ENCODE peak calls at places on chromosomes 3 and 15, in four cellular contexts. Q is thoracic aorta, W is fibroblast of mammary gland, I is nephron progenitor cell. A is an unnamed sample.

GRCh38 chr15:74615313-74616019 is at the start of gene CLK3:
- DNase-seq in Q (peak), W (peak), I (peak), A (no peak)

GRCh38 chr15:30041868-30042267 is 40.9 kb upstream of the GOLGA8J start:
- DNase-seq in Q (no peak), W (no peak), I (no peak), A (no peak)

GRCh38 chr15:67824157-67824899 is 981 bp upstream of the SKOR1 start:
- DNase-seq in Q (no peak), W (no peak), I (no peak), A (no peak)

GRCh38 chr15:56249080-56249479 is 5.4 kb upstream of the RFX7 start:
- DNase-seq in Q (no peak), W (peak), I (no peak), A (no peak)

GRCh38 chr3:16090013-16090412 is 84.5 kb upstream of the GALNT15 start:
- DNase-seq in Q (peak), W (peak), I (no peak), A (no peak)

GRCh38 chr15:33908396-33908795 is 59.9 kb upstream of the CHRM5 start:
- DNase-seq in Q (no peak), W (peak), I (no peak), A (no peak)

GRCh38 chr3:65439641-65440040 is 599.1 kb downstream of the MAGI1 start:
- DNase-seq in Q (peak), W (peak), I (peak), A (no peak)

GRCh38 chr3:29577250-29577649 is 296.4 kb downstream of the RBMS3 start:
- DNase-seq in Q (no peak), W (no peak), I (no peak), A (no peak)

GRCh38 chr15:101426761-101427333 is 62.7 kb downstream of the PCSK6 start:
- DNase-seq in Q (no peak), W (no peak), I (no peak), A (no peak)

GRCh38 chr15:40843885-40844542 is at the start of gene SPINT1:
- DNase-seq in Q (no peak), W (no peak), I (peak), A (no peak)

GRCh38 chr3:82082796-82083195 is 321.4 kb upstream of the GBE1 start:
- DNase-seq in Q (no peak), W (no peak), I (no peak), A (no peak)

GRCh38 chr3:56269755-56270154 is 198.5 kb downstream of the ERC2 start:
- DNase-seq in Q (no peak), W (no peak), I (no peak), A (no peak)

GRCh38 chr3:127750226-127751031 is 71.9 kb downstream of the MGLL start:
- DNase-seq in Q (no peak), W (peak), I (no peak), A (no peak)

GRCh38 chr3:62375655-62376054 is 2.3 kb upstream of the FEZF2 start:
- DNase-seq in Q (no peak), W (no peak), I (no peak), A (no peak)

A was measured in vagina.